ENCODE peak calls at places on chromosomes 1 and 21, in four cellular contexts. W is astrocyte, B is GM20000, O is breast epithelium. I is an unnamed sample.

GRCh38 chr21:45316871-45317400 is 29.2 kb upstream of the POFUT2 start:
- DNase-seq in W (no peak), B (no peak), O (no peak), I (no peak)

GRCh38 chr1:54606096-54606989 is 17.0 kb downstream of the FAM151A start:
- DNase-seq in B (no peak), W (no peak), O (no peak), I (no peak)

GRCh38 chr1:8517579-8518489 is 199.9 kb downstream of the SLC45A1 start:
- DNase-seq in O (no peak), B (no peak), W (no peak), I (no peak)

GRCh38 chr1:99707535-99708142 is 58.8 kb downstream of the FRRS1 start:
- DNase-seq in B (peak; percentile 42), W (peak; percentile 30), O (peak; percentile 39), I (peak; percentile 97)

GRCh38 chr21:28516011-28516410 is 476.7 kb downstream of the LTN1 start:
- DNase-seq in W (no peak), B (no peak), O (no peak), I (no peak)

GRCh38 chr1:91811363-91812025 is 74.5 kb downstream of the TGFBR3 start:
- DNase-seq in B (no peak), W (no peak), O (no peak), I (no peak)

GRCh38 chr1:54220004-54220811 is 20.2 kb downstream of the MRPL37 start:
- DNase-seq in B (no peak), W (peak; percentile 17), O (no peak), I (no peak)

GRCh38 chr1:175220853-175221547 is 28.4 kb upstream of the KIAA0040 start:
- DNase-seq in B (no peak), O (no peak), W (no peak), I (no peak)

GRCh38 chr1:223620297-223620900 is 45.1 kb downstream of the CAPN8 start:
- DNase-seq in W (no peak), B (no peak), O (no peak), I (no peak)

GRCh38 chr1:161730050-161730564 is 8.8 kb downstream of the FCRLB start:
- DNase-seq in W (peak; percentile 59), B (peak; percentile 26), O (no peak), I (no peak)

GRCh38 chr1:192010406-192010805 is 147.9 kb upstream of the RGS18 start:
- DNase-seq in W (no peak), B (no peak), O (no peak), I (no peak)

GRCh38 chr1:85313888-85314696 is 37.7 kb upstream of the BCL10 start:
- DNase-seq in B (no peak), O (peak; percentile 59), W (peak; percentile 95), I (no peak)

GRCh38 chr1:197021716-197022115 is 44.4 kb downstream of the CFHR5 start:
- DNase-seq in B (no peak), W (no peak), O (no peak), I (no peak)

GRCh38 chr1:236142358-236143103 is at the start of gene GPR137B:
- DNase-seq in O (peak; percentile 34), W (peak; percentile 44), B (peak; percentile 95), I (no peak)

GRCh38 chr1:40855513-40855912 is 6.7 kb downstream of the CITED4 start:
- DNase-seq in W (no peak), B (no peak), O (no peak), I (no peak)

GRCh38 chr1:234069760-234070159 is 165.3 kb downstream of the SLC35F3 start:
- DNase-seq in O (no peak), B (no peak), W (no peak), I (no peak)

GRCh38 chr21:27683292-27683691 is 716.4 kb upstream of the ADAMTS5 start:
- DNase-seq in B (no peak), O (no peak), W (no peak), I (no peak)

GRCh38 chr1:181517181-181517875 is 34.0 kb downstream of the CACNA1E start:
- DNase-seq in B (no peak), W (no peak), O (no peak), I (no peak)

GRCh38 chr1:205377355-205377754 is 20.6 kb upstream of the KLHDC8A start:
- DNase-seq in O (no peak), B (no peak), W (no peak), I (no peak)

GRCh38 chr1:62234709-62235108 is 40.1 kb downstream of the L1TD1 start:
- DNase-seq in O (no peak), W (no peak), B (no peak), I (no peak)

GRCh38 chr21:37546949-37547614 is 180.5 kb downstream of the DYRK1A start:
- DNase-seq in B (no peak), O (no peak), W (peak; percentile 66), I (no peak)

GRCh38 chr21:31801551-31802234 is 69.8 kb upstream of the SCAF4 start:
- DNase-seq in O (no peak), B (no peak), W (no peak), I (no peak)

GRCh38 chr1:13832100-13832499 is 132.1 kb downstream of the PRDM2 start:
- DNase-seq in O (no peak), W (no peak), B (no peak), I (no peak)

GRCh38 chr1:201702936-201703335 is 126.0 kb upstream of the IPO9 start:
- DNase-seq in W (no peak), B (no peak), O (no peak), I (no peak)

GRCh38 chr1:36320291-36320758 is 3.1 kb downstream of the EVA1B start:
- DNase-seq in B (peak; percentile 36), W (no peak), O (no peak), I (no peak)

GRCh38 chr1:23423415-23424170 is 955 bp downstream of the TCEA3 start:
- DNase-seq in W (no peak), O (no peak), B (no peak), I (no peak)

GRCh38 chr1:44500181-44501021 is 95.3 kb downstream of the RNF220 start:
- DNase-seq in O (no peak), W (peak; percentile 12), B (no peak), I (no peak)
- TF ChIP-seq CTCF in O (no peak), W (no peak), B (no peak), I (no peak)

GRCh38 chr1:203167913-203168200 is 7.8 kb downstream of the MYBPH start:
- DNase-seq in O (no peak), B (no peak), W (no peak), I (no peak)

GRCh38 chr1:203167026-203167912 is 8.4 kb downstream of the MYBPH start:
- DNase-seq in B (no peak), O (no peak), W (no peak), I (no peak)

GRCh38 chr1:203168256-203168786 is 7.3 kb downstream of the MYBPH start:
- DNase-seq in O (no peak), B (no peak), W (no peak), I (no peak)

GRCh38 chr1:203169770-203170520 is 5.7 kb downstream of the MYBPH start:
- DNase-seq in B (no peak), O (no peak), W (no peak), I (no peak)

DNA sequence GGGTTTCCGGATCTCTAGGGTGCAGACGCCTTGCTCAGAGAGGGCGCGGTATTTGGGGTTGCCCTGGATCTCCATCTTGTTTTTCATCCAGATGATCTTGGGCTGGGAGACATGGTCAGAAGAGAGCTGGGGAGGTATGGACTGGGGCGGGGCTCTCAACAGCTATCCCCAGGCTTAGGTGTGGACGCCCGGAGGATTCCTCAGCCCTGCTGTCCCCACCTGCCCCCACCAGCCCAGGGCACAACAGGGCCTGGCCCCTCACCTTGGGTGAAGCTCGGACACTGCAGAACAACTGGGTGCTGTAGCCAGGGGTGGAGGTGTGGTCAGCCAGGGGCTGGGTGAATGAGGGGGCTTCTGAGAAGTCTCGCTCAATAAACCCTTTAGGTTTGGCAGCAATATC is 6.6 kb downstream of the MYBPH start:
- DNase-seq in W (no peak), B (no peak), O (no peak), I (no peak)
- TF ChIP-seq CTCF in W (no peak), B (no peak), O (no peak), I (no peak)

GRCh38 chr1:58732087-58732486 is 32.2 kb upstream of the MYSM1 start:
- DNase-seq in W (peak; percentile 53), O (no peak), B (no peak), I (no peak)
- TF ChIP-seq CTCF in W (no peak), O (no peak), B (no peak), I (no peak)

GRCh38 chr1:171929121-171929520 is 87.8 kb downstream of the DNM3 start:
- DNase-seq in W (no peak), O (no peak), B (no peak), I (no peak)
- TF ChIP-seq CTCF in W (no peak), O (no peak), B (no peak), I (no peak)

GRCh38 chr1:115145221-115145620 is 55.9 kb upstream of the TSPAN2 start:
- DNase-seq in W (no peak), O (no peak), B (no peak), I (no peak)

GRCh38 chr1:115140442-115141144 is 51.3 kb upstream of the TSPAN2 start:
- DNase-seq in B (no peak), W (no peak), O (no peak), I (no peak)

GRCh38 chr1:115141145-115141454 is 51.8 kb upstream of the TSPAN2 start:
- DNase-seq in B (no peak), O (no peak), W (no peak), I (no peak)

GRCh38 chr1:115144176-115144575 is 54.9 kb upstream of the TSPAN2 start:
- DNase-seq in O (no peak), W (no peak), B (no peak), I (no peak)

GRCh38 chr1:115142616-115143015 is 53.3 kb upstream of the TSPAN2 start:
- DNase-seq in B (no peak), W (no peak), O (no peak), I (no peak)
- TF ChIP-seq CTCF in B (no peak), W (no peak), O (no peak), I (no peak)

GRCh38 chr1:199279872-199280649 is 641.2 kb downstream of the PTPRC start:
- DNase-seq in W (no peak), O (no peak), B (no peak), I (no peak)
- TF ChIP-seq CTCF in W (no peak), O (no peak), B (no peak), I (no peak)

GRCh38 chr1:115676498-115677171 is 34.9 kb downstream of the VANGL1 start:
- DNase-seq in W (peak; percentile 23), O (peak; percentile 49), B (no peak), I (no peak)

GRCh38 chr1:115677172-115677542 is 35.4 kb downstream of the VANGL1 start:
- DNase-seq in O (no peak), B (peak; percentile 33), W (peak; percentile 75), I (no peak)

GRCh38 chr1:115679141-115679611 is 37.4 kb downstream of the VANGL1 start:
- DNase-seq in B (no peak), W (peak; percentile 69), O (no peak), I (no peak)

GRCh38 chr1:115678141-115678540 is 36.4 kb downstream of the VANGL1 start:
- DNase-seq in W (no peak), O (no peak), B (no peak), I (no peak)

GRCh38 chr1:115677570-115677969 is 35.8 kb downstream of the VANGL1 start:
- DNase-seq in W (no peak), O (no peak), B (peak; percentile 21), I (no peak)
- TF ChIP-seq CTCF in W (peak; percentile 17), O (no peak), B (no peak), I (no peak)

I was measured in omental fat pad.